ENCODE peak calls at places on chromosome 6, in six cellular contexts. Z is H9, U is foreskin fibroblast, A is EL, E is erythroblast, J is MV-4-11. G is an unnamed sample.
A peak's percentile ranks its signal among the peaks of the same experiment; 100 is the strongest.

GRCh38 chr6:168089186-168090063 is 10.4 kb upstream of the FRMD1 start:
- DNase-seq in Z (no peak), U (no peak), A (no peak), E (no peak), J (no peak), G (no peak)

GRCh38 chr6:51265426-51265825 is 446.8 kb downstream of the TFAP2B start:
- DNase-seq in Z (no peak), U (no peak), A (no peak), E (no peak), J (peak; percentile 58), G (no peak)

GRCh38 chr6:147054158-147054557 is 150.1 kb upstream of the STXBP5 start:
- DNase-seq in Z (no peak), U (no peak), A (no peak), E (peak; percentile 8), J (no peak), G (no peak)

GRCh38 chr6:37820713-37821069 is 1.2 kb downstream of the ZFAND3 start:
- DNase-seq in Z (no peak), U (no peak), A (no peak), E (peak; percentile 62), J (no peak), G (peak; percentile 16)

GRCh38 chr6:168155193-168155592 is 76.2 kb upstream of the FRMD1 start:
- DNase-seq in Z (no peak), U (peak; percentile 45), A (peak; percentile 50), E (no peak), J (no peak), G (no peak)

GRCh38 chr6:138272543-138273305 is 54.4 kb upstream of the PBOV1 start:
- DNase-seq in Z (no peak), U (no peak), A (no peak), E (no peak), J (no peak), G (peak; percentile 48)

GRCh38 chr6:39218868-39219567 is 10.3 kb downstream of the KCNK5 start:
- DNase-seq in Z (no peak), U (no peak), A (no peak), E (no peak), J (peak; percentile 69), G (no peak)

GRCh38 chr6:147001621-147002020 is 202.6 kb upstream of the STXBP5 start:
- DNase-seq in Z (no peak), U (peak; percentile 65), A (no peak), E (no peak), J (no peak), G (no peak)

GRCh38 chr6:157613011-157613522 is 210.0 kb upstream of the SNX9 start:
- DNase-seq in Z (no peak), U (peak; percentile 94), A (peak; percentile 90), E (peak; percentile 87), J (peak; percentile 54), G (no peak)

GRCh38 chr6:18990313-18990978 is 603.3 kb downstream of the RNF144B start:
- DNase-seq in Z (peak; percentile 91), U (no peak), A (peak; percentile 57), E (peak; percentile 70), J (no peak), G (peak; percentile 91)

GRCh38 chr6:34358389-34358906 is 34.0 kb downstream of the NUDT3 start:
- DNase-seq in Z (no peak), U (peak; percentile 88), A (peak; percentile 64), E (no peak), J (no peak), G (no peak)

GRCh38 chr6:40066372-40066771 is 132.1 kb upstream of the MOCS1 start:
- DNase-seq in Z (no peak), U (no peak), A (no peak), E (no peak), J (no peak), G (no peak)

GRCh38 chr6:122789862-122790739 is 1.0 kb downstream of the SMPDL3A start:
- DNase-seq in Z (peak; percentile 51), U (peak; percentile 35), A (peak; percentile 17), E (no peak), J (peak; percentile 43), G (peak; percentile 60)

GRCh38 chr6:139500977-139501376 is 126.5 kb upstream of the CITED2 start:
- DNase-seq in Z (no peak), U (no peak), A (no peak), E (no peak), J (no peak), G (no peak)

GRCh38 chr6:51335543-51335942 is 516.9 kb downstream of the TFAP2B start:
- DNase-seq in Z (no peak), U (no peak), A (no peak), E (no peak), J (no peak), G (no peak)

GRCh38 chr6:150932976-150933375 is 67.5 kb downstream of the MTHFD1L start:
- DNase-seq in Z (no peak), U (peak; percentile 90), A (peak; percentile 46), E (no peak), J (no peak), G (no peak)

GRCh38 chr6:137271245-137272183 is 52.3 kb upstream of the IFNGR1 start:
- DNase-seq in Z (no peak), U (peak; percentile 71), A (peak; percentile 49), E (peak; percentile 53), J (peak; percentile 43), G (peak; percentile 72)

GRCh38 chr6:54018722-54019121 is 92.5 kb upstream of the MLIP start:
- DNase-seq in Z (no peak), U (no peak), A (no peak), E (no peak), J (no peak), G (no peak)

GRCh38 chr6:133623065-133623464 is 265.8 kb upstream of the TCF21 start:
- DNase-seq in Z (no peak), U (peak; percentile 51), A (peak; percentile 56), E (no peak), J (no peak), G (no peak)

GRCh38 chr6:2877057-2877882 is 25.8 kb downstream of the SERPINB9 start:
- DNase-seq in Z (no peak), U (peak; percentile 75), A (peak; percentile 76), E (no peak), J (no peak), G (peak; percentile 65)

GRCh38 chr6:135144678-135145508 is 36.2 kb upstream of the MYB start:
- DNase-seq in Z (no peak), U (peak; percentile 48), A (peak; percentile 51), E (peak; percentile 69), J (peak; percentile 22), G (peak; percentile 27)

GRCh38 chr6:41986339-41986738 is 44.7 kb upstream of the CCND3 start:
- DNase-seq in Z (no peak), U (no peak), A (no peak), E (no peak), J (no peak), G (no peak)

GRCh38 chr6:88246654-88247053 is 80.5 kb upstream of the CNR1 start:
- DNase-seq in Z (no peak), U (no peak), A (no peak), E (peak; percentile 42), J (no peak), G (peak; percentile 47)

GRCh38 chr6:24990227-24990843 is 54.6 kb upstream of the RIPOR2 start:
- DNase-seq in Z (no peak), U (peak; percentile 52), A (peak; percentile 70), E (no peak), J (no peak), G (no peak)

GRCh38 chr6:132713355-132714134 is at the start of gene VNN1:
- DNase-seq in Z (no peak), U (peak; percentile 34), A (no peak), E (peak; percentile 5), J (peak; percentile 81), G (no peak)

GRCh38 chr6:14117158-14118090 is at the start of gene CD83:
- DNase-seq in Z (peak; percentile 69), U (peak; percentile 73), A (peak; percentile 81), E (peak; percentile 71), J (peak; percentile 71), G (peak; percentile 79)

G was measured in mesendoderm.